ENCODE peak calls at places on chromosomes 11 and 22, in seven cellular contexts. G is psoas muscle, Z is stomach, T is fibroblast of villous mesenchyme, H is choroid plexus epithelial cell, V is fibroblast of the aortic adventitia, S is H9. R is an unnamed sample.

GRCh38 chr11:67255353-67255752 is 10.9 kb upstream of the GRK2 start:
- DNase-seq in G (no peak), Z (no peak), T (no peak), H (no peak), V (no peak), S (no peak), R (no peak)

GRCh38 chr11:36591433-36591832 is 2.9 kb upstream of the IFTAP start:
- DNase-seq in G (no peak), Z (no peak), T (no peak), H (no peak), V (no peak), S (no peak), R (no peak)

GRCh38 chr22:20656902-20657836 is 116.7 kb upstream of the SERPIND1 start:
- DNase-seq in G (no peak), Z (no peak), T (no peak), H (peak; percentile 5), V (peak; percentile 2), S (peak; percentile 26), R (peak; percentile 1)

GRCh38 chr22:37639070-37639760 is at the start of gene SH3BP1:
- DNase-seq in G (peak; percentile 72), Z (peak; percentile 59), T (no peak), H (peak; percentile 35), V (no peak), S (peak; percentile 88), R (peak; percentile 34)

GRCh38 chr11:23370580-23371275 is 510.5 kb upstream of the CCDC179 start:
- DNase-seq in G (no peak), Z (no peak), T (no peak), H (peak; percentile 14), V (no peak), S (no peak), R (no peak)

GRCh38 chr11:73001615-73002014 is 140.5 kb downstream of the FCHSD2 start:
- DNase-seq in G (no peak), Z (no peak), T (no peak), H (peak; percentile 60), V (peak; percentile 28), S (no peak), R (peak; percentile 15)

GRCh38 chr11:12246169-12246568 is 131.2 kb upstream of the PARVA start:
- DNase-seq in G (no peak), Z (no peak), T (no peak), H (no peak), V (no peak), S (no peak), R (no peak)

GRCh38 chr11:66070604-66071325 is 693 bp downstream of the PACS1 start:
- DNase-seq in G (peak; percentile 77), Z (peak; percentile 63), T (peak; percentile 64), H (peak; percentile 39), V (peak; percentile 53), S (peak; percentile 44), R (peak; percentile 46)

GRCh38 chr11:122784325-122785155 is 53.8 kb upstream of the CRTAM start:
- DNase-seq in G (peak; percentile 57), Z (no peak), T (peak; percentile 96), H (peak; percentile 98), V (peak; percentile 93), S (no peak), R (peak; percentile 86)

GRCh38 chr11:46391578-46392420 is at the start of gene CHRM4:
- DNase-seq in G (no peak), Z (no peak), T (peak; percentile 64), H (peak; percentile 36), V (no peak), S (peak; percentile 67), R (no peak)

GRCh38 chr11:117523680-117524079 is 196.0 kb downstream of the CEP164 start:
- DNase-seq in G (no peak), Z (no peak), T (no peak), H (peak; percentile 6), V (peak; percentile 20), S (no peak), R (no peak)

GRCh38 chr11:69310934-69311766 is 17.2 kb downstream of the MYEOV start:
- DNase-seq in G (no peak), Z (no peak), T (no peak), H (peak; percentile 12), V (no peak), S (no peak), R (no peak)

GRCh38 chr11:107018902-107019493 is 722 bp upstream of the GUCY1A2 start:
- DNase-seq in G (peak; percentile 56), Z (peak; percentile 52), T (peak; percentile 73), H (peak; percentile 84), V (peak; percentile 59), S (peak; percentile 90), R (peak; percentile 67)

GRCh38 chr11:107017104-107017432 is 1.2 kb downstream of the GUCY1A2 start:
- DNase-seq in G (no peak), Z (no peak), T (no peak), H (peak; percentile 10), V (no peak), S (no peak), R (no peak)

GRCh38 chr11:107014871-107015270 is 3.4 kb downstream of the GUCY1A2 start:
- DNase-seq in G (no peak), Z (no peak), T (no peak), H (peak; percentile 47), V (peak; percentile 38), S (no peak), R (peak; percentile 55)

GRCh38 chr11:107018274-107018901 is at the start of gene GUCY1A2:
- DNase-seq in G (peak; percentile 48), Z (no peak), T (no peak), H (peak; percentile 5), V (no peak), S (peak; percentile 59), R (no peak)

GRCh38 chr11:107017433-107018227 is 646 bp downstream of the GUCY1A2 start:
- DNase-seq in G (peak; percentile 56), Z (no peak), T (peak; percentile 24), H (peak; percentile 51), V (no peak), S (peak; percentile 79), R (peak; percentile 44)
- TF ChIP-seq CTCF in G (peak; percentile 24), Z (no peak), T (peak; percentile 52), H (peak; percentile 52), V (peak; percentile 53), S (peak; percentile 79), R (peak; percentile 40)

GRCh38 chr11:2002807-2003206 is 5.2 kb upstream of the H19 start:
- DNase-seq in G (no peak), Z (no peak), T (no peak), H (no peak), V (no peak), S (no peak), R (no peak)
- TF ChIP-seq CTCF in G (no peak), Z (no peak), T (no peak), H (no peak), V (no peak), S (no peak), R (no peak)

GRCh38 chr22:29342577-29343312 is 27.2 kb upstream of the RASL10A start:
- DNase-seq in G (no peak), Z (peak; percentile 58), T (no peak), H (no peak), V (no peak), S (no peak), R (no peak)
- TF ChIP-seq CTCF in G (no peak), Z (no peak), T (no peak), H (no peak), V (no peak), S (no peak), R (no peak)

DNA sequence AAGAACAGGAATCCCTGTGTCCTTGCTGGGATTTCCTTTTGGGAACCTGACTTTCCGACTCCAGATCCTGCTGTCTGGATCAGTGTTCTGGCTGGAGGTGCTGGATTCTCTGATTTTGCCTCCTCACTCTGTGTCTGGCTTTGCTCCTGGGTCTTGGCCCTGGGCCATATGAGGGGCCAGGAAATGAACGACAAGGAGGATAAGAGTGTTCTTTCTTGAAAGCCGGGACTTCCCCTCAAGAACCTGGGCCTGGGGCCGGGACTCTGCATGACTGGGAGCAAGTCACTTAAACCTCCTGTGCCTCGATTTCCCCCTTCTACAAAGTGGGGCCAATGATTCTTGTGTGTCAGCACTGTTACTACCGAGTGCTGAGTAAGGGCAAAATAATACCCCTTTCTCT is 2.9 kb upstream of the MYO7A start:
- DNase-seq in G (no peak), Z (no peak), T (no peak), H (no peak), V (no peak), S (no peak), R (no peak)
- TF ChIP-seq CTCF in G (no peak), Z (no peak), T (no peak), H (no peak), V (no peak), S (no peak), R (no peak)

R was measured in MCF 10A.